ENCODE peak calls at places on chromosomes 11 and 22, in ten cellular contexts. One of them, this sample, is unnamed.

GRCh38 chr11:6523253-6523652 is 26.2 kb downstream of the DNHD1 start:
- DNase-seq in upper lobe of right lung: no peak
- DNase-seq in OCI-LY7: no peak
- DNase-seq in heart left ventricle: no peak
- DNase-seq in SK-N-SH: no peak
- DNase-seq in AG09309: peak
- DNase-seq in cardiac muscle cell: no peak
- DNase-seq in BE2C: no peak
- DNase-seq in foreskin fibroblast: peak
- DNase-seq in bronchial epithelial cell: peak
- DNase-seq in this sample: no peak

GRCh38 chr22:27460596-27461347 is 340.8 kb downstream of the MN1 start:
- DNase-seq in upper lobe of right lung: no peak
- DNase-seq in OCI-LY7: no peak
- DNase-seq in heart left ventricle: peak
- DNase-seq in SK-N-SH: no peak
- DNase-seq in AG09309: no peak
- DNase-seq in cardiac muscle cell: no peak
- DNase-seq in BE2C: no peak
- DNase-seq in foreskin fibroblast: peak
- DNase-seq in bronchial epithelial cell: no peak
- DNase-seq in this sample: no peak

GRCh38 chr11:95387319-95387718 is 156.3 kb upstream of the SESN3 start:
- DNase-seq in upper lobe of right lung: no peak
- DNase-seq in OCI-LY7: no peak
- DNase-seq in heart left ventricle: no peak
- DNase-seq in SK-N-SH: no peak
- DNase-seq in AG09309: no peak
- DNase-seq in cardiac muscle cell: no peak
- DNase-seq in BE2C: no peak
- DNase-seq in foreskin fibroblast: no peak
- DNase-seq in bronchial epithelial cell: no peak
- DNase-seq in this sample: no peak

GRCh38 chr11:102920118-102920684 is 35.3 kb downstream of the MMP13 start:
- DNase-seq in upper lobe of right lung: no peak
- DNase-seq in OCI-LY7: no peak
- DNase-seq in heart left ventricle: no peak
- DNase-seq in SK-N-SH: no peak
- DNase-seq in AG09309: no peak
- DNase-seq in cardiac muscle cell: no peak
- DNase-seq in BE2C: no peak
- DNase-seq in foreskin fibroblast: peak
- DNase-seq in bronchial epithelial cell: no peak
- DNase-seq in this sample: no peak

GRCh38 chr11:64546176-64546575 is 44.8 kb upstream of the SLC22A12 start:
- DNase-seq in upper lobe of right lung: no peak
- DNase-seq in OCI-LY7: no peak
- DNase-seq in heart left ventricle: no peak
- DNase-seq in SK-N-SH: no peak
- DNase-seq in AG09309: no peak
- DNase-seq in cardiac muscle cell: no peak
- DNase-seq in BE2C: no peak
- DNase-seq in foreskin fibroblast: no peak
- DNase-seq in bronchial epithelial cell: no peak
- DNase-seq in this sample: no peak

GRCh38 chr22:22882033-22882717 is 5.4 kb upstream of the IGLL5 start:
- DNase-seq in upper lobe of right lung: no peak
- DNase-seq in OCI-LY7: no peak
- DNase-seq in heart left ventricle: no peak
- DNase-seq in SK-N-SH: no peak
- DNase-seq in AG09309: no peak
- DNase-seq in cardiac muscle cell: no peak
- DNase-seq in BE2C: no peak
- DNase-seq in foreskin fibroblast: no peak
- DNase-seq in bronchial epithelial cell: peak
- DNase-seq in this sample: peak

GRCh38 chr11:68002575-68002942 is 1.3 kb downstream of the UNC93B1 start:
- DNase-seq in upper lobe of right lung: no peak
- DNase-seq in OCI-LY7: peak
- DNase-seq in heart left ventricle: no peak
- DNase-seq in SK-N-SH: no peak
- DNase-seq in AG09309: no peak
- DNase-seq in cardiac muscle cell: no peak
- DNase-seq in BE2C: no peak
- DNase-seq in foreskin fibroblast: peak
- DNase-seq in bronchial epithelial cell: no peak
- DNase-seq in this sample: peak

GRCh38 chr11:91664521-91664920 is 560.1 kb upstream of the FAT3 start:
- DNase-seq in upper lobe of right lung: no peak
- DNase-seq in OCI-LY7: no peak
- DNase-seq in heart left ventricle: no peak
- DNase-seq in SK-N-SH: no peak
- DNase-seq in AG09309: no peak
- DNase-seq in cardiac muscle cell: no peak
- DNase-seq in BE2C: no peak
- DNase-seq in foreskin fibroblast: no peak
- DNase-seq in bronchial epithelial cell: no peak
- DNase-seq in this sample: no peak

GRCh38 chr22:23223566-23224317 is 43.4 kb downstream of the BCR start:
- DNase-seq in upper lobe of right lung: no peak
- DNase-seq in OCI-LY7: no peak
- DNase-seq in heart left ventricle: peak
- DNase-seq in SK-N-SH: peak
- DNase-seq in AG09309: no peak
- DNase-seq in cardiac muscle cell: peak
- DNase-seq in BE2C: peak
- DNase-seq in foreskin fibroblast: no peak
- DNase-seq in bronchial epithelial cell: no peak
- DNase-seq in this sample: no peak

GRCh38 chr22:45852826-45853225 is 124.1 kb downstream of the WNT7B start:
- DNase-seq in upper lobe of right lung: no peak
- DNase-seq in OCI-LY7: peak
- DNase-seq in heart left ventricle: no peak
- DNase-seq in SK-N-SH: no peak
- DNase-seq in AG09309: no peak
- DNase-seq in cardiac muscle cell: no peak
- DNase-seq in BE2C: no peak
- DNase-seq in foreskin fibroblast: peak
- DNase-seq in bronchial epithelial cell: no peak
- DNase-seq in this sample: no peak

GRCh38 chr11:108601150-108601549 is 7.6 kb upstream of the EXPH5 start:
- DNase-seq in upper lobe of right lung: no peak
- DNase-seq in OCI-LY7: no peak
- DNase-seq in heart left ventricle: no peak
- DNase-seq in SK-N-SH: no peak
- DNase-seq in AG09309: no peak
- DNase-seq in cardiac muscle cell: no peak
- DNase-seq in BE2C: no peak
- DNase-seq in foreskin fibroblast: peak
- DNase-seq in bronchial epithelial cell: peak
- DNase-seq in this sample: no peak

GRCh38 chr22:36258750-36259619 is 6.1 kb downstream of the APOL1 start:
- DNase-seq in upper lobe of right lung: no peak
- DNase-seq in OCI-LY7: peak
- DNase-seq in heart left ventricle: peak
- DNase-seq in SK-N-SH: no peak
- DNase-seq in AG09309: no peak
- DNase-seq in cardiac muscle cell: peak
- DNase-seq in BE2C: no peak
- DNase-seq in foreskin fibroblast: no peak
- DNase-seq in bronchial epithelial cell: no peak
- DNase-seq in this sample: no peak

GRCh38 chr22:27487600-27488450 is 313.7 kb downstream of the MN1 start:
- DNase-seq in upper lobe of right lung: no peak
- DNase-seq in OCI-LY7: no peak
- DNase-seq in heart left ventricle: no peak
- DNase-seq in SK-N-SH: no peak
- DNase-seq in AG09309: no peak
- DNase-seq in cardiac muscle cell: no peak
- DNase-seq in BE2C: no peak
- DNase-seq in foreskin fibroblast: no peak
- DNase-seq in bronchial epithelial cell: no peak
- DNase-seq in this sample: no peak

GRCh38 chr11:65505434-65506315 is 6.8 kb downstream of the MALAT1 start:
- DNase-seq in upper lobe of right lung: peak
- DNase-seq in OCI-LY7: peak
- DNase-seq in heart left ventricle: no peak
- DNase-seq in SK-N-SH: no peak
- DNase-seq in AG09309: no peak
- DNase-seq in cardiac muscle cell: no peak
- DNase-seq in BE2C: no peak
- DNase-seq in foreskin fibroblast: peak
- DNase-seq in bronchial epithelial cell: peak
- DNase-seq in this sample: no peak

GRCh38 chr22:35554297-35554845 is 13.7 kb downstream of the RASD2 start:
- DNase-seq in upper lobe of right lung: no peak
- DNase-seq in OCI-LY7: no peak
- DNase-seq in heart left ventricle: no peak
- DNase-seq in SK-N-SH: no peak
- DNase-seq in AG09309: no peak
- DNase-seq in cardiac muscle cell: no peak
- DNase-seq in BE2C: no peak
- DNase-seq in foreskin fibroblast: no peak
- DNase-seq in bronchial epithelial cell: no peak
- DNase-seq in this sample: no peak

GRCh38 chr11:1546536-1547466 is 25.3 kb downstream of the DUSP8 start:
- DNase-seq in upper lobe of right lung: peak
- DNase-seq in OCI-LY7: peak
- DNase-seq in heart left ventricle: peak
- DNase-seq in SK-N-SH: peak
- DNase-seq in AG09309: no peak
- DNase-seq in cardiac muscle cell: peak
- DNase-seq in BE2C: peak
- DNase-seq in foreskin fibroblast: peak
- DNase-seq in bronchial epithelial cell: no peak
- DNase-seq in this sample: no peak

GRCh38 chr11:2210366-2211112 is 38.9 kb upstream of the TH start:
- DNase-seq in upper lobe of right lung: peak
- DNase-seq in OCI-LY7: no peak
- DNase-seq in heart left ventricle: peak
- DNase-seq in SK-N-SH: no peak
- DNase-seq in AG09309: no peak
- DNase-seq in cardiac muscle cell: no peak
- DNase-seq in BE2C: no peak
- DNase-seq in foreskin fibroblast: no peak
- DNase-seq in bronchial epithelial cell: no peak
- DNase-seq in this sample: no peak

GRCh38 chr11:28072321-28072720 is 35.6 kb downstream of the KIF18A start:
- DNase-seq in upper lobe of right lung: no peak
- DNase-seq in OCI-LY7: no peak
- DNase-seq in heart left ventricle: no peak
- DNase-seq in SK-N-SH: no peak
- DNase-seq in AG09309: no peak
- DNase-seq in cardiac muscle cell: no peak
- DNase-seq in BE2C: no peak
- DNase-seq in foreskin fibroblast: no peak
- DNase-seq in bronchial epithelial cell: no peak
- DNase-seq in this sample: no peak

GRCh38 chr11:126951465-126951864 is 49.1 kb downstream of the KIRREL3 start:
- DNase-seq in upper lobe of right lung: no peak
- DNase-seq in OCI-LY7: no peak
- DNase-seq in heart left ventricle: no peak
- DNase-seq in SK-N-SH: no peak
- DNase-seq in AG09309: no peak
- DNase-seq in cardiac muscle cell: no peak
- DNase-seq in BE2C: no peak
- DNase-seq in foreskin fibroblast: no peak
- DNase-seq in bronchial epithelial cell: no peak
- DNase-seq in this sample: no peak

DNA sequence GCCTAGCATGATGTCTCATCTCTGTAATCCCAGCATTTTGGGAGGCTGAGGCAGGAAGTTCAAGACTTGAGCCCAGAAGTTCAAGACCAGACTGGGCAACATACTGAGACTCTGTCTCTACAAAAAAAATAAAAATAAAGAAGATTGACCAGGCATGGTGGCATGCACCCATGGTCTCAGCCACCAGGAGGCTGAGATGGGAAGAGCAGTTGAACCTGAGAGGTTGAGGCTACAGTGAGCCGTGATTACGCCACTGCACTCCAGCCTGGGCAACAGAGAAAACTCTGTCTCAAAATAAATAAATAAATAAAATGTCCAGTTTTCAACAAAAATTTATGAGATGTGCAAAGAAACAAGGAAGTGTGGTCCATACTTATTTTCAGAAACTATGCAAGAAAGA is 28.3 kb downstream of the EFCAB6 start:
- DNase-seq in upper lobe of right lung: no peak
- DNase-seq in OCI-LY7: no peak
- DNase-seq in heart left ventricle: no peak
- DNase-seq in SK-N-SH: no peak
- DNase-seq in AG09309: no peak
- DNase-seq in cardiac muscle cell: no peak
- DNase-seq in BE2C: no peak
- DNase-seq in foreskin fibroblast: no peak
- DNase-seq in bronchial epithelial cell: no peak
- DNase-seq in this sample: no peak
- TF ChIP-seq CTCF in upper lobe of right lung: peak
- TF ChIP-seq CTCF in OCI-LY7: peak
- TF ChIP-seq CTCF in heart left ventricle: no peak
- TF ChIP-seq CTCF in SK-N-SH: no peak
- TF ChIP-seq CTCF in AG09309: no peak
- TF ChIP-seq CTCF in cardiac muscle cell: peak
- TF ChIP-seq CTCF in BE2C: peak
- TF ChIP-seq CTCF in foreskin fibroblast: peak
- TF ChIP-seq CTCF in bronchial epithelial cell: peak
- TF ChIP-seq CTCF in this sample: peak

GRCh38 chr11:128506384-128506783 is 81.0 kb downstream of the ETS1 start:
- DNase-seq in upper lobe of right lung: no peak
- DNase-seq in OCI-LY7: no peak
- DNase-seq in heart left ventricle: no peak
- DNase-seq in SK-N-SH: no peak
- DNase-seq in AG09309: no peak
- DNase-seq in cardiac muscle cell: no peak
- DNase-seq in BE2C: no peak
- DNase-seq in foreskin fibroblast: no peak
- DNase-seq in bronchial epithelial cell: no peak
- DNase-seq in this sample: no peak
- H3K4me3 ChIP-seq in upper lobe of right lung: peak
- H3K4me3 ChIP-seq in OCI-LY7: no peak
- H3K4me3 ChIP-seq in heart left ventricle: no peak
- H3K4me3 ChIP-seq in SK-N-SH: no peak
- H3K4me3 ChIP-seq in AG09309: no peak
- H3K4me3 ChIP-seq in cardiac muscle cell: no peak
- H3K4me3 ChIP-seq in BE2C: no peak
- H3K4me3 ChIP-seq in foreskin fibroblast: no peak
- H3K4me3 ChIP-seq in bronchial epithelial cell: no peak
- H3K4me3 ChIP-seq in this sample: no peak

GRCh38 chr11:76698321-76699043 is 27.9 kb upstream of the LRRC32 start:
- DNase-seq in upper lobe of right lung: no peak
- DNase-seq in OCI-LY7: peak
- DNase-seq in heart left ventricle: no peak
- DNase-seq in SK-N-SH: no peak
- DNase-seq in AG09309: no peak
- DNase-seq in cardiac muscle cell: no peak
- DNase-seq in BE2C: no peak
- DNase-seq in foreskin fibroblast: peak
- DNase-seq in bronchial epithelial cell: no peak
- DNase-seq in this sample: no peak
- TF ChIP-seq CTCF in upper lobe of right lung: peak
- TF ChIP-seq CTCF in OCI-LY7: peak
- TF ChIP-seq CTCF in heart left ventricle: no peak
- TF ChIP-seq CTCF in SK-N-SH: peak
- TF ChIP-seq CTCF in AG09309: peak
- TF ChIP-seq CTCF in cardiac muscle cell: peak
- TF ChIP-seq CTCF in BE2C: peak
- TF ChIP-seq CTCF in foreskin fibroblast: no peak
- TF ChIP-seq CTCF in bronchial epithelial cell: peak
- TF ChIP-seq CTCF in this sample: peak

GRCh38 chr11:125350206-125351044 is 145.6 kb downstream of the FEZ1 start:
- DNase-seq in upper lobe of right lung: no peak
- DNase-seq in OCI-LY7: no peak
- DNase-seq in heart left ventricle: no peak
- DNase-seq in SK-N-SH: no peak
- DNase-seq in AG09309: no peak
- DNase-seq in cardiac muscle cell: no peak
- DNase-seq in BE2C: no peak
- DNase-seq in foreskin fibroblast: no peak
- DNase-seq in bronchial epithelial cell: no peak
- DNase-seq in this sample: no peak
- H3K4me3 ChIP-seq in upper lobe of right lung: no peak
- H3K4me3 ChIP-seq in OCI-LY7: no peak
- H3K4me3 ChIP-seq in heart left ventricle: no peak
- H3K4me3 ChIP-seq in SK-N-SH: no peak
- H3K4me3 ChIP-seq in AG09309: no peak
- H3K4me3 ChIP-seq in cardiac muscle cell: no peak
- H3K4me3 ChIP-seq in BE2C: no peak
- H3K4me3 ChIP-seq in foreskin fibroblast: no peak
- H3K4me3 ChIP-seq in bronchial epithelial cell: no peak
- H3K4me3 ChIP-seq in this sample: no peak